ENCODE peak calls at places on chromosome 18, in five cellular contexts. U is PC-9, D is fibroblast of pulmonary artery, M is cardiac fibroblast, Z is GM12865. V is an unnamed sample.

GRCh38 chr18:34772887-34773286 is 62.8 kb downstream of the DTNA start:
- DNase-seq in Z (no peak), U (no peak), M (peak), D (no peak), V (no peak)

GRCh38 chr18:24414349-24415003 is 12.0 kb upstream of the IMPACT start:
- DNase-seq in Z (peak), U (no peak), M (no peak), D (no peak), V (no peak)

GRCh38 chr18:67597759-67598158 is 81.2 kb upstream of the DSEL start:
- DNase-seq in U (no peak), Z (no peak), M (no peak), D (no peak), V (peak)

GRCh38 chr18:36314754-36315153 is 17.2 kb downstream of the FHOD3 start:
- DNase-seq in U (peak), M (peak), D (peak), Z (no peak), V (peak)

GRCh38 chr18:24659837-24660720 is 199.6 kb downstream of the HRH4 start:
- DNase-seq in U (no peak), M (peak), Z (peak), D (peak), V (no peak)

GRCh38 chr18:78408623-78409022 is 571.0 kb upstream of the SALL3 start:
- DNase-seq in M (no peak), D (no peak), U (no peak), Z (no peak), V (no peak)

GRCh38 chr18:36212978-36213303 is 25.6 kb downstream of the MOCOS start:
- DNase-seq in M (no peak), D (no peak), Z (no peak), U (no peak), V (no peak)

GRCh38 chr18:5066380-5066977 is 130.6 kb downstream of the AKAIN1 start:
- DNase-seq in Z (peak), D (no peak), M (no peak), U (no peak), V (no peak)

GRCh38 chr18:8084160-8084559 is 517.0 kb downstream of the PTPRM start:
- DNase-seq in Z (peak), D (peak), M (peak), U (no peak), V (peak)
- TF ChIP-seq CTCF in Z (peak), D (peak), M (peak), U (peak), V (peak)

GRCh38 chr18:54222922-54223567 is 1.4 kb downstream of the MBD2 start:
- DNase-seq in M (no peak), Z (peak), D (no peak), U (peak), V (no peak)
- TF ChIP-seq CTCF in M (no peak), Z (peak), D (peak), U (peak), V (peak)

GRCh38 chr18:45913276-45913675 is 53.9 kb downstream of the EPG5 start:
- DNase-seq in U (no peak), M (no peak), D (no peak), Z (no peak), V (no peak)

GRCh38 chr18:45910405-45911023 is 56.6 kb downstream of the EPG5 start:
- DNase-seq in M (peak), D (peak), Z (peak), U (peak), V (peak)

GRCh38 chr18:45920367-45920766 is 46.8 kb downstream of the EPG5 start:
- DNase-seq in U (peak), Z (peak), D (peak), M (peak), V (peak)

DNA sequence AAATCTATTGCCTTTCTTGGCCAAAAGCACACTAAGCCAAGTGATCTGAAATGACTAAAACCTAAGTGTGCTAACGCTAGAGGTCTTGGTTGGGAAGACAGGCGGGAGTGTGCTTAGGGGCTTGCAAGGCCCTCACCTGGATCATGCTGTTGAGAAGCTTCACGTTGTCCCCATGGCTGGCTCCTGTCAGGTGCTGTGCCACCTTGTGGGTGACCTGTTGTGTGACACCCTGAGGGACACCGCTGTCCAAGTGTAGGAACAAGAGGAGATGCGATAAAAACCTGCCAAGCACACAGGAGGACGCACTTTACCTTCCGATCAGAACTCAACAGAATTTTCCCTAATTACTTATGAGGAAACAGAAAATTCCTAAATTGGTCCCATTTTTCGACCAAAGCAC is 50.8 kb downstream of the EPG5 start:
- DNase-seq in D (no peak), Z (peak), U (no peak), M (no peak), V (no peak)
- TF ChIP-seq CTCF in D (no peak), Z (peak), U (peak), M (no peak), V (no peak)

DNA sequence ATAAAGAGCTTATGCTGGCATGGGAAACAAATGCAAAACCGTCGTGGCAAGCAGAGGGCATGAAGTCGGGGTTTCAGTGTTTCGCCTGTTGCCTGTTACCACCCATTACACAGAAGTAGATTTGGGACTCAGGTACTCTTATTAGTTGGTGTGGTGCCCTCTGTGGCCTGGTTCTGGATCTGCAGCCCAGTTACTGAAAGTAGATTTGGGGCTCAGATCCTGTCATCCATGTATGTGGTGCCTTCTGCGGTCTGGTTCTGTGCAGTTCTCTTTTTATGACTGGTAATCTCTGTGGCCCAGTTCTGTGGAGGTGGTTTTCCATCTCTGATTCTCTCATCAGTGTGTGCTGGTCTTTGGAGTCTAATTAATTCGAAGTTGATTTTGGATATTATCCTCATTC is 45.2 kb downstream of the ADNP2 start:
- DNase-seq in U (no peak), Z (peak), D (peak), M (peak), V (peak)
- TF ChIP-seq CTCF in U (no peak), Z (peak), D (peak), M (peak), V (peak)

DNA sequence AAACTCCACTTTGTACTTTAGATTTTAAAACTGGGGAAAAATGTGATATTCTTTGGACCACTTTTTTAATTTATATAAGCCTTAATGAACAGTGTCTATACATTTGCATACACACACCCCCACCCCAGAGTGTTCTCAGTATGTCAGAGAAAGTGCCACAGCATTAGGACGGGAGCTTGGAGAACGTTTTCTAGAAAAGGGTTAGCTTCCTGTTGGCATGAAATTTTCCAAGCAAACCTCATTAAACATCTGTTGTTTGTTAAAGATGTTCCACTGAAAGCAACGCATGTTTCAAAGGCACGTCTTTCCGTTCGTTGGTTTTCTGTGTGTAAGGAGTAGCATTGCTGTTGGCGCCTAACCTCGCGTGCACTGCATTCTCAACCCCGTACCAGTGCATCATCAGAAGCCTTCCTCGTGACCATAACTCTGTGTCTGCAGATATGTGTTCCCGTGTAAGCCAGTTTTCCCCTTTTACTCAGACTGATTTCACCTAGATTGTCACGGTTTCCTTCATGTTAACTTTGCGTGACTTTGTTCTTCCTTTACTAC is 228.5 kb downstream of the ALPK2 start:
- DNase-seq in Z (no peak), U (no peak), M (peak), D (no peak), V (no peak)
- TF ChIP-seq CTCF in Z (no peak), U (no peak), M (no peak), D (no peak), V (no peak)

GRCh38 chr18:38886235-38886634 is 1320.6 kb upstream of the CELF4 start:
- DNase-seq in M (no peak), U (no peak), D (no peak), Z (no peak), V (no peak)

GRCh38 chr18:38887671-38888020 is 1322.0 kb upstream of the CELF4 start:
- DNase-seq in M (no peak), Z (no peak), U (no peak), D (no peak), V (no peak)

GRCh38 chr18:38886852-38887670 is 1321.5 kb upstream of the CELF4 start:
- DNase-seq in M (no peak), Z (no peak), U (no peak), D (no peak), V (no peak)

DNA sequence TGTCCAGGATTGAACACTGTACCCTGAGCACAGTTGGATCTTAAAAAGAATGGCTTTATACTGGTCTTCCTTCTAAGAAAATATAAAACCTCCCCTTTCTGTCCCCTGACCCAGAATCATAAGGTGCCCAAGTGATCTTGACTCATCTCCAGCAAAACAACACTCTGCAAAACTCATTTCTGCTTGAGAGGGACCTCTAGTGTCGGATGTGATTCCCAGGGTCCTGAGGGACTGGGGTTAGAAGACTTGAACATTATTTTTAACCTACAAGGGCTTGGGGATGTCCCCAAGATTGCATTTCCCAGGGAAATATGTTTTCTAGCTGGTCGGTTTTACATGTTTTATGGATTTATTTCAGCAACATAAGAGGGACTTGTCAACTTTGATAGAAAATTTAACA is 1318.5 kb upstream of the CELF4 start:
- DNase-seq in M (no peak), U (no peak), D (no peak), Z (no peak), V (no peak)
- TF ChIP-seq CTCF in M (no peak), U (no peak), D (no peak), Z (no peak), V (no peak)

DNA sequence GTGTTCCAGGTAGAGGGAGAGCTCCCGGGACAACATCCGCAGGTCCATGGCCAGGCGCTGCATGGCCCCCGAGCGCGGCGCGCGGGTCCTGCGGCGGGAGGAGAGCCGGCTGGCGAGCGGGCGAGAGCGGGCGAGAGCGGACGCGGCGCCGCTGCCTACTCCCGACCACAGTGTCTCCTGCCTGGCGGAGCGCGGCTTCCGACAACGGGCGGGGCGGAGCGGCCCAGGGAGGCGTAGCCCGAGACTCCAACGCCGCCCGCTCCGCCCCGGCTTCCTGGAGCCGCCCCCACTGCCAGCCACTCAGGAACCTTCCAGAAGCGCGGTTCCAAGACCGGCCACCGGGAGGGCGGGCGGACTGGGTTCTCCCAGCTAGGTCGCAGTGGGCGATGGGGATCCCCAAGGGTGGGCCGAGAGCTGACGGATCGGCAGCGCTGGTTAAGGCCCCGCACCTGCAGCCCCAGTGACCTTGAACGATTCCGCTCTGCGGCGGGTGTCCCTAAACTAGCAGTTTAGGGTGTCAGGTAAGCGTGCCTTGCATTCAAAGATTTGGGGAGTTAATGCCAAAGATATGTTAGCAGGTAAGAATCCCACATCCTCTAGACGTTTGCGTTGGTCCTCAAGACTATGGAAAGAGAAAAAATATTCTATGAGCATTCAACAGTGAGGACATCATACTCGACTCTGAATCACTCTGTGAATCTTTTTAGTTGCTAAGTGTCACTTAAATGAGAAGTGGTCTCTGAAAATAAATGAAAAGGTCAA is at the start of gene ABHD3:
- DNase-seq in M (peak), U (peak), D (peak), Z (peak), V (peak)
- TF ChIP-seq CTCF in M (peak), U (peak), D (peak), Z (peak), V (peak)

GRCh38 chr18:42734520-42734919 is 381.0 kb downstream of the RIT2 start:
- DNase-seq in Z (no peak), U (no peak), M (no peak), D (no peak), V (no peak)

GRCh38 chr18:42736074-42736473 is 379.4 kb downstream of the RIT2 start:
- DNase-seq in U (no peak), M (no peak), Z (no peak), D (no peak), V (peak)

GRCh38 chr18:42730272-42730671 is 385.2 kb downstream of the RIT2 start:
- DNase-seq in D (peak), M (peak), Z (no peak), U (no peak), V (peak)
- TF ChIP-seq CTCF in D (peak), M (peak), Z (no peak), U (no peak), V (peak)

GRCh38 chr18:63320041-63320689 is 596 bp upstream of the BCL2 start:
- DNase-seq in Z (peak), D (peak), U (peak), M (peak), V (peak)
- TF ChIP-seq CTCF in Z (peak), D (no peak), U (no peak), M (no peak), V (no peak)

GRCh38 chr18:48542513-48543181 is 3.8 kb downstream of the CTIF start:
- DNase-seq in D (no peak), Z (no peak), U (peak), M (no peak), V (no peak)
- TF ChIP-seq CTCF in D (no peak), Z (no peak), U (no peak), M (no peak), V (no peak)